ENCODE peak calls at places on chromosomes 11 and 22, in nine cellular contexts. One of them, this sample, is unnamed. For H3K9me3, the result is how much of the 10 kb centered on the place peaks cover.

GRCh38 chr11:2929511-2929879 is 275 bp upstream of the PHLDA2 start:
- DNase-seq in cardiac muscle cell: no peak
- DNase-seq in upper lobe of right lung: peak
- DNase-seq in lower lobe of right lung: peak
- DNase-seq in osteoblast: peak
- DNase-seq in body of pancreas: peak
- DNase-seq in CD4-positive, CD25-positive, alpha-beta regulatory T cell: peak
- DNase-seq in IMR-90: peak
- DNase-seq in HAP-1: no peak
- DNase-seq in this sample: no peak

GRCh38 chr11:68038718-68039525 is at the start of gene TCIRG1:
- DNase-seq in upper lobe of right lung: peak
- DNase-seq in cardiac muscle cell: peak
- DNase-seq in IMR-90: peak
- DNase-seq in CD4-positive, CD25-positive, alpha-beta regulatory T cell: peak
- DNase-seq in osteoblast: peak
- DNase-seq in body of pancreas: peak
- DNase-seq in HAP-1: peak
- DNase-seq in lower lobe of right lung: peak
- DNase-seq in this sample: peak

GRCh38 chr11:75078233-75078632 is 18.4 kb downstream of the OR2AT4 start:
- DNase-seq in HAP-1: no peak
- DNase-seq in body of pancreas: no peak
- DNase-seq in upper lobe of right lung: no peak
- DNase-seq in cardiac muscle cell: no peak
- DNase-seq in lower lobe of right lung: no peak
- DNase-seq in CD4-positive, CD25-positive, alpha-beta regulatory T cell: no peak
- DNase-seq in osteoblast: peak
- DNase-seq in IMR-90: peak
- DNase-seq in this sample: no peak

GRCh38 chr11:3853935-3854659 is 1.4 kb upstream of the STIM1 start:
- DNase-seq in lower lobe of right lung: peak
- DNase-seq in body of pancreas: peak
- DNase-seq in osteoblast: no peak
- DNase-seq in IMR-90: no peak
- DNase-seq in CD4-positive, CD25-positive, alpha-beta regulatory T cell: peak
- DNase-seq in cardiac muscle cell: no peak
- DNase-seq in upper lobe of right lung: no peak
- DNase-seq in HAP-1: no peak
- DNase-seq in this sample: peak

GRCh38 chr11:7495997-7496545 is 10.8 kb downstream of the OLFML1 start:
- DNase-seq in CD4-positive, CD25-positive, alpha-beta regulatory T cell: no peak
- DNase-seq in IMR-90: no peak
- DNase-seq in body of pancreas: peak
- DNase-seq in lower lobe of right lung: peak
- DNase-seq in cardiac muscle cell: no peak
- DNase-seq in osteoblast: no peak
- DNase-seq in upper lobe of right lung: no peak
- DNase-seq in HAP-1: no peak
- DNase-seq in this sample: no peak

GRCh38 chr11:93735627-93736026 is 5.7 kb downstream of the TAF1D start:
- DNase-seq in IMR-90: no peak
- DNase-seq in body of pancreas: no peak
- DNase-seq in cardiac muscle cell: no peak
- DNase-seq in upper lobe of right lung: no peak
- DNase-seq in lower lobe of right lung: no peak
- DNase-seq in CD4-positive, CD25-positive, alpha-beta regulatory T cell: no peak
- DNase-seq in osteoblast: no peak
- DNase-seq in HAP-1: no peak
- DNase-seq in this sample: no peak

GRCh38 chr11:17293308-17293707 is 16.8 kb downstream of the NUCB2 start:
- DNase-seq in body of pancreas: no peak
- DNase-seq in lower lobe of right lung: no peak
- DNase-seq in CD4-positive, CD25-positive, alpha-beta regulatory T cell: no peak
- DNase-seq in cardiac muscle cell: no peak
- DNase-seq in osteoblast: no peak
- DNase-seq in IMR-90: peak
- DNase-seq in HAP-1: no peak
- DNase-seq in upper lobe of right lung: no peak
- DNase-seq in this sample: no peak

GRCh38 chr11:121244861-121245260 is 47.7 kb upstream of the SC5D start:
- DNase-seq in CD4-positive, CD25-positive, alpha-beta regulatory T cell: no peak
- DNase-seq in upper lobe of right lung: no peak
- DNase-seq in cardiac muscle cell: no peak
- DNase-seq in lower lobe of right lung: no peak
- DNase-seq in IMR-90: no peak
- DNase-seq in body of pancreas: no peak
- DNase-seq in HAP-1: no peak
- DNase-seq in osteoblast: no peak
- DNase-seq in this sample: no peak

GRCh38 chr11:12117200-12117995 is 7.0 kb downstream of the MICAL2 start:
- DNase-seq in lower lobe of right lung: no peak
- DNase-seq in HAP-1: no peak
- DNase-seq in osteoblast: no peak
- DNase-seq in upper lobe of right lung: no peak
- DNase-seq in body of pancreas: no peak
- DNase-seq in cardiac muscle cell: peak
- DNase-seq in IMR-90: peak
- DNase-seq in CD4-positive, CD25-positive, alpha-beta regulatory T cell: no peak
- DNase-seq in this sample: no peak

GRCh38 chr11:4063348-4063747 is 31.3 kb upstream of the RRM1 start:
- DNase-seq in lower lobe of right lung: no peak
- DNase-seq in body of pancreas: no peak
- DNase-seq in upper lobe of right lung: no peak
- DNase-seq in CD4-positive, CD25-positive, alpha-beta regulatory T cell: no peak
- DNase-seq in IMR-90: peak
- DNase-seq in HAP-1: no peak
- DNase-seq in osteoblast: no peak
- DNase-seq in cardiac muscle cell: no peak
- DNase-seq in this sample: no peak

GRCh38 chr11:128196235-128196634 is 391.1 kb downstream of the ETS1 start:
- DNase-seq in lower lobe of right lung: no peak
- DNase-seq in upper lobe of right lung: no peak
- DNase-seq in HAP-1: no peak
- DNase-seq in osteoblast: no peak
- DNase-seq in cardiac muscle cell: no peak
- DNase-seq in CD4-positive, CD25-positive, alpha-beta regulatory T cell: no peak
- DNase-seq in IMR-90: no peak
- DNase-seq in body of pancreas: no peak
- DNase-seq in this sample: no peak

GRCh38 chr11:63919267-63920125 is 2.5 kb upstream of the RCOR2 start:
- DNase-seq in upper lobe of right lung: no peak
- DNase-seq in IMR-90: no peak
- DNase-seq in cardiac muscle cell: peak
- DNase-seq in lower lobe of right lung: no peak
- DNase-seq in HAP-1: peak
- DNase-seq in CD4-positive, CD25-positive, alpha-beta regulatory T cell: no peak
- DNase-seq in body of pancreas: no peak
- DNase-seq in osteoblast: peak
- DNase-seq in this sample: no peak

GRCh38 chr22:37161442-37161841 is 11.7 kb upstream of the IL2RB start:
- DNase-seq in cardiac muscle cell: no peak
- DNase-seq in lower lobe of right lung: no peak
- DNase-seq in IMR-90: no peak
- DNase-seq in body of pancreas: no peak
- DNase-seq in osteoblast: peak
- DNase-seq in CD4-positive, CD25-positive, alpha-beta regulatory T cell: no peak
- DNase-seq in upper lobe of right lung: no peak
- DNase-seq in HAP-1: no peak
- DNase-seq in this sample: no peak

GRCh38 chr11:64810891-64811272 is 531 bp upstream of the MEN1 start:
- DNase-seq in osteoblast: no peak
- DNase-seq in cardiac muscle cell: no peak
- DNase-seq in upper lobe of right lung: no peak
- DNase-seq in lower lobe of right lung: no peak
- DNase-seq in CD4-positive, CD25-positive, alpha-beta regulatory T cell: peak
- DNase-seq in body of pancreas: peak
- DNase-seq in IMR-90: no peak
- DNase-seq in HAP-1: no peak
- DNase-seq in this sample: no peak

GRCh38 chr11:71446942-71447688 is 1.1 kb downstream of the DHCR7 start:
- DNase-seq in cardiac muscle cell: no peak
- DNase-seq in CD4-positive, CD25-positive, alpha-beta regulatory T cell: no peak
- DNase-seq in HAP-1: no peak
- DNase-seq in upper lobe of right lung: no peak
- DNase-seq in body of pancreas: peak
- DNase-seq in IMR-90: peak
- DNase-seq in osteoblast: peak
- DNase-seq in lower lobe of right lung: no peak
- DNase-seq in this sample: no peak

GRCh38 chr22:47375621-47376321 is 613.3 kb downstream of the TBC1D22A start:
- DNase-seq in body of pancreas: no peak
- DNase-seq in upper lobe of right lung: peak
- DNase-seq in IMR-90: no peak
- DNase-seq in lower lobe of right lung: peak
- DNase-seq in HAP-1: no peak
- DNase-seq in cardiac muscle cell: no peak
- DNase-seq in CD4-positive, CD25-positive, alpha-beta regulatory T cell: no peak
- DNase-seq in osteoblast: peak
- DNase-seq in this sample: no peak

GRCh38 chr22:47374273-47374771 is 611.9 kb downstream of the TBC1D22A start:
- DNase-seq in body of pancreas: no peak
- DNase-seq in IMR-90: no peak
- DNase-seq in lower lobe of right lung: peak
- DNase-seq in CD4-positive, CD25-positive, alpha-beta regulatory T cell: no peak
- DNase-seq in upper lobe of right lung: peak
- DNase-seq in cardiac muscle cell: no peak
- DNase-seq in HAP-1: no peak
- DNase-seq in osteoblast: peak
- DNase-seq in this sample: no peak

GRCh38 chr22:47376322-47376700 is 613.9 kb downstream of the TBC1D22A start:
- DNase-seq in upper lobe of right lung: peak
- DNase-seq in IMR-90: no peak
- DNase-seq in CD4-positive, CD25-positive, alpha-beta regulatory T cell: no peak
- DNase-seq in HAP-1: no peak
- DNase-seq in lower lobe of right lung: peak
- DNase-seq in body of pancreas: no peak
- DNase-seq in cardiac muscle cell: no peak
- DNase-seq in osteoblast: peak
- DNase-seq in this sample: no peak

GRCh38 chr22:47373648-47374272 is 611.3 kb downstream of the TBC1D22A start:
- DNase-seq in upper lobe of right lung: no peak
- DNase-seq in CD4-positive, CD25-positive, alpha-beta regulatory T cell: no peak
- DNase-seq in cardiac muscle cell: no peak
- DNase-seq in body of pancreas: no peak
- DNase-seq in HAP-1: no peak
- DNase-seq in osteoblast: peak
- DNase-seq in IMR-90: no peak
- DNase-seq in lower lobe of right lung: peak
- DNase-seq in this sample: no peak

GRCh38 chr22:47374901-47375575 is 612.6 kb downstream of the TBC1D22A start:
- DNase-seq in cardiac muscle cell: no peak
- DNase-seq in osteoblast: peak
- DNase-seq in body of pancreas: no peak
- DNase-seq in upper lobe of right lung: peak
- DNase-seq in HAP-1: no peak
- DNase-seq in lower lobe of right lung: peak
- DNase-seq in CD4-positive, CD25-positive, alpha-beta regulatory T cell: no peak
- DNase-seq in IMR-90: no peak
- DNase-seq in this sample: no peak
- H3K9me3 ChIP-seq in cardiac muscle cell: under half
- H3K9me3 ChIP-seq in osteoblast: under half
- H3K9me3 ChIP-seq in body of pancreas: under half
- H3K9me3 ChIP-seq in upper lobe of right lung: under half
- H3K9me3 ChIP-seq in HAP-1: under half
- H3K9me3 ChIP-seq in lower lobe of right lung: under half
- H3K9me3 ChIP-seq in CD4-positive, CD25-positive, alpha-beta regulatory T cell: under half
- H3K9me3 ChIP-seq in IMR-90: under half
- H3K9me3 ChIP-seq in this sample: under half

GRCh38 chr22:48350456-48350855 is 1477.2 kb downstream of the BRD1 start:
- DNase-seq in HAP-1: no peak
- DNase-seq in body of pancreas: no peak
- DNase-seq in cardiac muscle cell: no peak
- DNase-seq in CD4-positive, CD25-positive, alpha-beta regulatory T cell: no peak
- DNase-seq in IMR-90: no peak
- DNase-seq in upper lobe of right lung: no peak
- DNase-seq in osteoblast: no peak
- DNase-seq in lower lobe of right lung: no peak
- DNase-seq in this sample: no peak
- H3K9me3 ChIP-seq in HAP-1: under half
- H3K9me3 ChIP-seq in body of pancreas: under half
- H3K9me3 ChIP-seq in cardiac muscle cell: under half
- H3K9me3 ChIP-seq in CD4-positive, CD25-positive, alpha-beta regulatory T cell: under half
- H3K9me3 ChIP-seq in IMR-90: half or more
- H3K9me3 ChIP-seq in upper lobe of right lung: under half
- H3K9me3 ChIP-seq in osteoblast: under half
- H3K9me3 ChIP-seq in lower lobe of right lung: under half
- H3K9me3 ChIP-seq in this sample: under half

DNA sequence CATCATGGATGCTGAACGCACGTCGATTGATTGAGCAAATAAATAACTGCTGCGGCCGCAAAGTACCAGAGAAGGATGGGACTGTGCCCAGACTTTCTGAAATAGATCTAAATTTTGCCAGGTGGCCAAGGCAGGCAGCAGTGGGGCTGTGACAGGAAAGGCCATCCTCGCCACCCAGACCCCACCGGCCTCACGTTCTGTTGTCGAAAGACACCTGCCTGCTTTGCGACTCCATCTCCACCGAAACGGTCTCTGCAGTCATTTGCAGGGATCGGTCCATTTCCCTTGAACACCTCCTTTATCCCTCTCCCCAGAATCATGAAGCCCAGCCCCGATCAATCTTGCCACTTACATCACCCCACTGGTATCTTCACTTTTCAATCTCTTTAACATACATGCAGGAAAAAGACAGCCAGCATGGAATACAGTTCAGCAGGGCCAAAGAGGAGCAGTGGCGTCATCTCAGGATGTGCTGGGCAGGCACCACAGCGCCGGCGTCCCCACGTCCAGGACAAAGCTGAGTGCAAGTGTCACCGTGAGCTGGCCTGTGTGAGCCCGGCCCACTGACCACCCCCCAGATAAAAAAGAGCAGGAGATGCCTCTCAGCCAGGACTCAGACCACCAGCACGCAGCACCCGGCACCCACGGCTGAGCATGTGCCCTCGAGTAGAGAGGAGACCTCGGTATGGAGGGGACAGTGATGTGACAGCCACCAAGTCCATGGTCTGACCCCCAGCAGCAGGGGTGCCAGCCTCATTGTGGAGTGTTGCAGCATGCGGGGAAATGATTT is 610.3 kb downstream of the TBC1D22A start:
- DNase-seq in IMR-90: no peak
- DNase-seq in cardiac muscle cell: no peak
- DNase-seq in osteoblast: peak
- DNase-seq in body of pancreas: no peak
- DNase-seq in HAP-1: no peak
- DNase-seq in CD4-positive, CD25-positive, alpha-beta regulatory T cell: no peak
- DNase-seq in upper lobe of right lung: peak
- DNase-seq in lower lobe of right lung: peak
- DNase-seq in this sample: no peak
- H3K9me3 ChIP-seq in IMR-90: under half
- H3K9me3 ChIP-seq in cardiac muscle cell: under half
- H3K9me3 ChIP-seq in osteoblast: under half
- H3K9me3 ChIP-seq in body of pancreas: under half
- H3K9me3 ChIP-seq in HAP-1: under half
- H3K9me3 ChIP-seq in CD4-positive, CD25-positive, alpha-beta regulatory T cell: under half
- H3K9me3 ChIP-seq in upper lobe of right lung: under half
- H3K9me3 ChIP-seq in lower lobe of right lung: under half
- H3K9me3 ChIP-seq in this sample: under half

DNA sequence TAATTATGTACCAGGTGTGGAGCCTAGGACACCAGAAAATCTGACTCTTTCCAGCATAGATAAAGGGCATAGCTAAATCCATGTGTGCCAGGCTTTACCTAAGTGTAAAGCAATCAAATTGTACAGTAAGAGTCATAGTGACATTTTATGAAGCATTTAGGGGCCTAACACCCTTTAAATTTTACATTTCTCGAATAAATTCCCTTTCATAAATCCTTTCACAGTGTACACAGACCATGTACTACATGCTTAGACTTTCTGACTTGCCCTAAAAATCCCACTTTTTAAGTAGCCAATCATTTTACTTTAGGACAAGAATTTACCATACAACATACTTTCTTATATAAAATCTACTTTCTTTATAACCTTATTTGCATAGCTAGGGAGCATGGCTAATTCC is 727.6 kb upstream of the LUZP2 start:
- DNase-seq in osteoblast: no peak
- DNase-seq in HAP-1: no peak
- DNase-seq in lower lobe of right lung: no peak
- DNase-seq in body of pancreas: no peak
- DNase-seq in cardiac muscle cell: no peak
- DNase-seq in upper lobe of right lung: no peak
- DNase-seq in IMR-90: no peak
- DNase-seq in CD4-positive, CD25-positive, alpha-beta regulatory T cell: no peak
- DNase-seq in this sample: no peak
- H3K9me3 ChIP-seq in osteoblast: under half
- H3K9me3 ChIP-seq in HAP-1: under half
- H3K9me3 ChIP-seq in lower lobe of right lung: under half
- H3K9me3 ChIP-seq in body of pancreas: under half
- H3K9me3 ChIP-seq in cardiac muscle cell: under half
- H3K9me3 ChIP-seq in upper lobe of right lung: under half
- H3K9me3 ChIP-seq in IMR-90: under half
- H3K9me3 ChIP-seq in CD4-positive, CD25-positive, alpha-beta regulatory T cell: under half
- H3K9me3 ChIP-seq in this sample: under half